ENCODE peak calls at places on chromosomes 7 and 10, in four cellular contexts. N, D, E and F are unnamed samples.

GRCh38 chr10:132349766-132350165 is 17.8 kb downstream of the LRRC27 start:
- DNase-seq in N (no peak), D (no peak), E (no peak), F (no peak)

GRCh38 chr7:84548366-84549085 is 353.9 kb upstream of the SEMA3A start:
- DNase-seq in N (peak; percentile 73), D (peak; percentile 71), E (peak; percentile 97), F (no peak)

GRCh38 chr10:49387029-49387428 is 8.9 kb downstream of the DRGX start:
- DNase-seq in N (peak; percentile 94), D (peak; percentile 1), E (peak; percentile 81), F (peak; percentile 96)

GRCh38 chr10:22854935-22855421 is 72.9 kb upstream of the ARMC3 start:
- DNase-seq in N (peak; percentile 27), D (no peak), E (peak; percentile 47), F (no peak)

GRCh38 chr10:79152423-79152817 is 83.7 kb downstream of the ZMIZ1 start:
- DNase-seq in N (no peak), D (no peak), E (no peak), F (peak; percentile 46)

GRCh38 chr7:65477326-65477725 is 103.7 kb downstream of the ZNF92 start:
- DNase-seq in N (peak; percentile 5), D (no peak), E (no peak), F (peak; percentile 17)

GRCh38 chr7:13628231-13629001 is 361.1 kb downstream of the ETV1 start:
- DNase-seq in N (peak; percentile 55), D (peak; percentile 4), E (peak; percentile 68), F (peak; percentile 1)

GRCh38 chr10:11515596-11516418 is 95.6 kb downstream of the USP6NL start:
- DNase-seq in N (peak; percentile 70), D (no peak), E (peak; percentile 45), F (peak; percentile 8)

GRCh38 chr10:76558586-76558985 is 1079.0 kb downstream of the KCNMA1 start:
- DNase-seq in N (peak; percentile 80), D (peak; percentile 19), E (peak; percentile 95), F (peak; percentile 52)

GRCh38 chr7:24361001-24361400 is 77.0 kb downstream of the NPY start:
- DNase-seq in N (no peak), D (no peak), E (no peak), F (no peak)

GRCh38 chr7:137390076-137390475 is 46.5 kb upstream of the PTN start:
- DNase-seq in N (no peak), D (no peak), E (no peak), F (no peak)

GRCh38 chr7:1291846-1292765 is 59.4 kb downstream of the UNCX start:
- DNase-seq in N (no peak), D (no peak), E (no peak), F (no peak)

GRCh38 chr10:33193867-33194521 is 140.5 kb downstream of the NRP1 start:
- DNase-seq in N (peak; percentile 74), D (no peak), E (peak; percentile 54), F (no peak)

DNA sequence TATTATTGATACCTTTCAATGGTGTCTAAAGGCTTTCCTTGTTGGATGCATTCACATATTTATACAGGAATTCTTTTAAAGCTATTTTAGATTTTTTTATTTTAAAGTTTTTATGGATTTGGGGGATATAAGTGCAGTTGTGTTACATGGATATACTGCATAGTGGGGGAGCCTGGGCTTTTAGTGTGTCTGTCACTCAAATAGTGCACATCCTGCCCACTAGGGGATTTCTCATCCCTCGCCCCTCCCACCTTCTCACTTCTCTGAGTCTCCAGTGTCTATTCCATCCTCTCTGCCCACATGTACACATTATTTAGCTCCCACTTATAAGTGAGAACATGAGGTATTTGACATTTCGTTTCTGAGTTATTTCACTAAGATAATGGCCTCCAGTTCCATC is 154.0 kb upstream of the MKI67 start:
- DNase-seq in N (no peak), D (no peak), E (no peak), F (no peak)
- H3K4me3 ChIP-seq in N (no peak overlapping the region), D (no peak overlapping the region), E (no peak overlapping the region), F (no peak overlapping the region)

DNA sequence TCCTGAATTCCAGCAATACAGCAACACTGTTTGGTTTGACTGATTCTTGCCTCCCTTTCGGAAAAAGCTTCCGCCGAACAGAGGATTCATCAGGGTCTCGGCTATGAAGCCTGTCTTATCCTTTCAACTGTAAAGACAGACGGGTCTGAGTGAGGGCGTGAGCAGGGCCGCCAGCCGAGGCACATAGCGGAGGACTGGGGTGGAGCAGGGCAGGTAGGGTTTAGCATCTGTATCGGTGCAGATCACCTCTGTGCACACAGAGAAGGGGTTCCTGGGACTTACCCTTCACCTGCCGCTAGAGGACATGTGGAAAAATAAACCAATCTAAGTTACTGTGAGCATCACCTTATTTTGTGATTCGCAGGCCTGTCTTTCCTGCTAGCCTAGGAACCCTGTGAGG is 656.9 kb upstream of the FOXK1 start:
- DNase-seq in N (no peak), D (no peak), E (no peak), F (no peak)
- H3K27me3 ChIP-seq in N (no peaks in the 10 kb centered on the region), D (no peaks in the 10 kb centered on the region), E (no peaks in the 10 kb centered on the region), F (no peaks in the 10 kb centered on the region)

GRCh38 chr10:111100198-111100597 is 23.4 kb downstream of the ADRA2A start:
- DNase-seq in N (no peak), D (no peak), E (no peak), F (no peak)
- H3K36me3 ChIP-seq in N (no peaks in the 10 kb centered on the region), D (no peaks in the 10 kb centered on the region), E (no peaks in the 10 kb centered on the region), F (no peaks in the 10 kb centered on the region)

GRCh38 chr10:101133489-101134298 is 2.6 kb downstream of the TLX1 start:
- DNase-seq in N (no peak), D (no peak), E (no peak), F (no peak)

GRCh38 chr10:101132636-101133473 is 1.8 kb downstream of the TLX1 start:
- DNase-seq in N (no peak), D (no peak), E (no peak), F (no peak)

GRCh38 chr10:101130984-101131961 is at the start of gene TLX1:
- DNase-seq in N (no peak), D (no peak), E (no peak), F (no peak)

GRCh38 chr10:101130141-101130540 is 959 bp upstream of the TLX1 start:
- DNase-seq in N (no peak), D (no peak), E (no peak), F (no peak)

DNA sequence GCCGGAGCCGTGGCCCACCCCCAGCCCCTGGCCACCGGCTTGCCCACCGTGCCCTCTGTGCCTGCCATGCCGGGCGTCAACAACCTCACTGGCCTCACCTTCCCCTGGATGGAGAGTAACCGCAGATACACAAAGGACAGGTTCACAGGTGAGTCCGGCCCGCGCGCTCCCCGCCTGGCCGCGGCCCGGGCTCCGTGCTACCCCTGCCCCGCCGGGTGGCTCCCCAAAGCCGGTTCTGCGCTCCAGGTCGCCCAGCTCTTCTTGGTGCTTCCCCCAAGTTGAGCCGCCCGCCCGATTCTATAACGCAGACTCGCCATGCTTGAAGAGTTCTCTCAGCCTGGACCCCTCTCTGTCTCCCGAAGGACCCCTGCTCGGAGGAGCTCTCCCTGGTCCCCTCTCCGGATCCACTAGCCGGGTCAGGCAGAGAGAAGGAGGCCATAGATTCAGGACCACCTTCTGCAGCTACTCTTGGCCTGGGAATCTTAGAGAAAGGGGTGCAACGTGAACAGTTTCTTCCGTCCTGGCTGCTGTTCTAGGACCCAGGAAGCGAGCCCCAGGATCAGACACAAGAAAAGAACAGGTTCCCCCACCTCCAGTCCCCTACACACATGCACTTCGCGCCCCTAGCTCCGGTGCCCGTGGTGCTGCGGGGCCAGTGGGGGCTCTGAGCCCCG is 999 bp downstream of the TLX1 start:
- DNase-seq in N (no peak), D (no peak), E (no peak), F (no peak)
- H3K4me3 ChIP-seq in N (no peak overlapping the region), D (no peak overlapping the region), E (no peak overlapping the region), F (no peak overlapping the region)

GRCh38 chr7:151280388-151281019 is 32.0 kb upstream of the SMARCD3 start:
- DNase-seq in N (no peak), D (no peak), E (no peak), F (no peak)

GRCh38 chr7:151276651-151277590 is 28.4 kb upstream of the SMARCD3 start:
- DNase-seq in N (peak; percentile 65), D (no peak), E (peak; percentile 76), F (peak; percentile 55)

GRCh38 chr7:151279868-151280267 is 31.4 kb upstream of the SMARCD3 start:
- DNase-seq in N (no peak), D (no peak), E (no peak), F (no peak)

GRCh38 chr7:151277631-151278030 is 29.1 kb upstream of the SMARCD3 start:
- DNase-seq in N (no peak), D (no peak), E (no peak), F (no peak)

DNA sequence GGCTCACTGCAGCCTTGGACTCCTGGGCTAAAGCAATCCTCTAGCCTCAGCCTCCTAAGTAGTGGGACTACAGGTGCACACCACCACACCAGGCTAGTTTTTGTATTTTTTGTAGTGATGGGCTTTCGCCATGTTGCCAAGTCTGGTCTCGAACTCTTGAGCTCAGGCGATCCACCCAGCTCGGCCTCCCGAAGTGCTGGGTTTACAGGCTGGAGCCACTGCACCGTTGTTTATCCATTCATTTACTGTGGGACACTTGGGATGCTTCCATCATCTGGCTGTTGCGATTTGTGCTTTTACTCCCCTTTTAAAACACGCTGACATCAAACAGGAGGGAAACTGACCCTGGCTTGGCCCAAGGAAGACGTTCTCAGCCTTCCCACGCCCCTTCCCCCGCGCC is 30.5 kb upstream of the SMARCD3 start:
- DNase-seq in N (no peak), D (no peak), E (no peak), F (no peak)
- H3K27me3 ChIP-seq in N (peaks cover 36% of the 10 kb centered on the region), D (peaks cover 24% of the 10 kb centered on the region), E (peaks cover 7% of the 10 kb centered on the region), F (no peaks in the 10 kb centered on the region)